ENCODE peak calls at places on chromosome 18, in nine cellular contexts. G, Y, R, W, P, M, H, A and X are unnamed samples.

GRCh38 chr18:11366410-11366809 is 217.0 kb upstream of the PIEZO2 start:
- DNase-seq in W (no peak), R (no peak), M (no peak), Y (peak; percentile 39), H (no peak), P (peak; percentile 24), G (no peak), A (no peak), X (no peak)

GRCh38 chr18:2971741-2972552 is 41.0 kb downstream of the LPIN2 start:
- DNase-seq in P (no peak), H (no peak), M (peak; percentile 59), R (no peak), W (peak; percentile 77), Y (no peak), A (no peak), G (peak; percentile 92), X (peak; percentile 93)

GRCh38 chr18:9117980-9118841 is 15.7 kb downstream of the NDUFV2 start:
- DNase-seq in G (no peak), P (no peak), A (no peak), W (no peak), M (peak; percentile 13), R (no peak), H (no peak), Y (no peak), X (no peak)

GRCh38 chr18:46755315-46756171 is 1.3 kb downstream of the ST8SIA5 start:
- DNase-seq in Y (no peak), M (peak; percentile 38), H (no peak), W (no peak), P (no peak), G (no peak), R (no peak), A (peak; percentile 33), X (no peak)

GRCh38 chr18:39051013-39051412 is 1485.4 kb upstream of the CELF4 start:
- DNase-seq in Y (no peak), P (no peak), W (no peak), A (no peak), M (no peak), R (no peak), H (no peak), G (no peak), X (no peak)

GRCh38 chr18:9825571-9826073 is 60.2 kb upstream of the TXNDC2 start:
- DNase-seq in A (no peak), G (no peak), M (no peak), R (peak; percentile 85), P (peak; percentile 78), Y (peak; percentile 98), W (no peak), H (peak; percentile 47), X (peak; percentile 90)

GRCh38 chr18:55856191-55856590 is 268.2 kb upstream of the TCF4 start:
- DNase-seq in H (peak; percentile 64), P (peak; percentile 50), Y (peak; percentile 97), A (no peak), M (no peak), R (peak; percentile 99), W (no peak), G (no peak), X (no peak)

GRCh38 chr18:45588831-45589558 is 26.3 kb upstream of the SLC14A2 start:
- DNase-seq in P (no peak), R (no peak), H (no peak), W (no peak), M (no peak), G (no peak), A (no peak), Y (peak; percentile 83), X (no peak)

GRCh38 chr18:58894937-58895336 is 30.3 kb downstream of the ZNF532 start:
- DNase-seq in G (no peak), H (no peak), R (no peak), M (no peak), P (no peak), A (no peak), W (no peak), Y (no peak), X (no peak)

GRCh38 chr18:75129717-75130477 is 79.0 kb downstream of the PTGR3 start:
- DNase-seq in Y (no peak), A (no peak), H (no peak), G (no peak), R (no peak), P (no peak), M (no peak), W (no peak), X (peak; percentile 79)

GRCh38 chr18:68263481-68263880 is 451.4 kb downstream of the TMX3 start:
- DNase-seq in W (no peak), H (no peak), A (no peak), P (no peak), G (no peak), Y (peak; percentile 66), R (peak; percentile 78), M (no peak), X (no peak)

GRCh38 chr18:54916507-54916906 is 42.8 kb downstream of the CCDC68 start:
- DNase-seq in W (no peak), H (no peak), A (no peak), M (no peak), Y (no peak), P (no peak), R (no peak), G (peak; percentile 45), X (no peak)

GRCh38 chr18:48959921-48960920 is 9.5 kb upstream of the SMAD7 start:
- DNase-seq in A (no peak), H (no peak), W (no peak), Y (peak; percentile 77), G (no peak), R (peak; percentile 74), P (no peak), M (no peak), X (no peak)